ENCODE peak calls at places on chromosomes 3 and 15, in five cellular contexts. E, V, D, N and M are unnamed samples.

GRCh38 chr15:86879250-86880229 is 799.9 kb downstream of the AGBL1 start:
- DNase-seq in D (no peak), N (no peak), V (no peak), E (no peak), M (peak)

GRCh38 chr3:117726776-117727175 is 1017.2 kb downstream of the TUSC7 start:
- DNase-seq in N (no peak), V (peak), E (no peak), D (no peak), M (no peak)

GRCh38 chr3:14410501-14411165 is 8.2 kb downstream of the SLC6A6 start:
- DNase-seq in D (no peak), E (no peak), V (peak), N (no peak), M (peak)

GRCh38 chr15:30038667-30039523 is 43.9 kb upstream of the GOLGA8J start:
- DNase-seq in E (no peak), N (no peak), D (no peak), V (no peak), M (no peak)

GRCh38 chr3:132535575-132536441 is 61.3 kb upstream of the ACKR4 start:
- DNase-seq in V (peak), N (peak), E (peak), D (peak), M (peak)

GRCh38 chr3:14767245-14767593 is 51.5 kb upstream of the FGD5 start:
- DNase-seq in V (no peak), N (no peak), D (no peak), E (no peak), M (no peak)

GRCh38 chr3:69433938-69434263 is 48.0 kb upstream of the FRMD4B start:
- DNase-seq in D (no peak), N (no peak), E (no peak), V (no peak), M (peak)

GRCh38 chr3:10437272-10437994 is 68.0 kb downstream of the ATP2B2 start:
- DNase-seq in V (peak), N (no peak), E (no peak), D (no peak), M (peak)

GRCh38 chr3:162704991-162705390 is 1208.4 kb downstream of the OTOL1 start:
- DNase-seq in V (peak), N (no peak), D (no peak), E (no peak), M (no peak)

GRCh38 chr3:15102833-15103232 is 3.9 kb upstream of the RBSN start:
- DNase-seq in V (peak), D (no peak), E (no peak), N (peak), M (peak)

GRCh38 chr15:38211249-38211648 is 41.4 kb upstream of the SPRED1 start:
- DNase-seq in V (no peak), E (peak), D (no peak), N (no peak), M (no peak)

GRCh38 chr3:146044046-146044445 is 116.9 kb downstream of the PLOD2 start:
- DNase-seq in V (peak), D (no peak), N (no peak), E (no peak), M (peak)

GRCh38 chr15:35410775-35411174 is 135.2 kb downstream of the DPH6 start:
- DNase-seq in D (no peak), N (no peak), E (no peak), V (no peak), M (no peak)

GRCh38 chr3:134333522-134334181 is 40.6 kb downstream of the AMOTL2 start:
- DNase-seq in D (no peak), N (peak), E (no peak), V (peak), M (peak)

GRCh38 chr3:65713016-65713415 is 325.7 kb downstream of the MAGI1 start:
- DNase-seq in E (no peak), V (peak), N (peak), D (no peak), M (peak)

GRCh38 chr3:59766165-59766872 is 716.5 kb upstream of the CFAP20DC start:
- DNase-seq in D (no peak), N (no peak), V (peak), E (no peak), M (peak)

GRCh38 chr3:160968731-160969130 is 136.4 kb downstream of the B3GALNT1 start:
- DNase-seq in E (no peak), D (no peak), N (peak), V (peak), M (peak)

GRCh38 chr3:157073810-157074209 is 86.1 kb downstream of the CCNL1 start:
- DNase-seq in N (no peak), E (no peak), V (peak), D (no peak), M (peak)

GRCh38 chr15:42034628-42035177 is 13.9 kb upstream of the PLA2G4E start:
- DNase-seq in D (no peak), E (no peak), V (no peak), N (no peak), M (no peak)

GRCh38 chr3:172332256-172333041 is 115.8 kb downstream of the GHSR start:
- DNase-seq in N (peak), E (peak), D (peak), V (peak), M (peak)

GRCh38 chr3:11944052-11944673 is 60.0 kb upstream of the SYN2 start:
- DNase-seq in N (peak), D (peak), E (peak), V (peak), M (peak)

GRCh38 chr3:27556854-27557253 is 72.7 kb upstream of the SLC4A7 start:
- DNase-seq in V (peak), N (no peak), D (no peak), E (no peak), M (peak)

GRCh38 chr3:159187706-159188105 is 385.9 kb downstream of the MFSD1 start:
- DNase-seq in D (no peak), N (no peak), E (peak), V (no peak), M (no peak)

GRCh38 chr3:159187232-159187631 is 385.4 kb downstream of the MFSD1 start:
- DNase-seq in E (no peak), D (no peak), N (no peak), V (no peak), M (peak)

GRCh38 chr3:159185443-159186050 is 383.7 kb downstream of the MFSD1 start:
- DNase-seq in E (peak), N (no peak), V (peak), D (peak), M (no peak)

GRCh38 chr3:159189994-159190669 is 388.3 kb downstream of the MFSD1 start:
- DNase-seq in V (peak), N (no peak), D (no peak), E (no peak), M (peak)

GRCh38 chr3:159186581-159186980 is 384.7 kb downstream of the MFSD1 start:
- DNase-seq in V (no peak), D (peak), E (no peak), N (no peak), M (no peak)
- H2AFZ ChIP-seq in V (no peak), D (peak), E (no peak), N (no peak), M (no peak)

GRCh38 chr3:18119866-18120265 is 305.3 kb downstream of the SATB1 start:
- DNase-seq in D (no peak), E (no peak), V (peak), N (no peak), M (no peak)

GRCh38 chr3:18122264-18122663 is 302.9 kb downstream of the SATB1 start:
- DNase-seq in E (no peak), D (no peak), N (no peak), V (peak), M (no peak)

GRCh38 chr3:18124501-18124900 is 300.6 kb downstream of the SATB1 start:
- DNase-seq in E (no peak), V (peak), D (no peak), N (no peak), M (peak)

GRCh38 chr3:18126772-18127171 is 298.4 kb downstream of the SATB1 start:
- DNase-seq in E (no peak), N (no peak), V (no peak), D (no peak), M (no peak)

DNA sequence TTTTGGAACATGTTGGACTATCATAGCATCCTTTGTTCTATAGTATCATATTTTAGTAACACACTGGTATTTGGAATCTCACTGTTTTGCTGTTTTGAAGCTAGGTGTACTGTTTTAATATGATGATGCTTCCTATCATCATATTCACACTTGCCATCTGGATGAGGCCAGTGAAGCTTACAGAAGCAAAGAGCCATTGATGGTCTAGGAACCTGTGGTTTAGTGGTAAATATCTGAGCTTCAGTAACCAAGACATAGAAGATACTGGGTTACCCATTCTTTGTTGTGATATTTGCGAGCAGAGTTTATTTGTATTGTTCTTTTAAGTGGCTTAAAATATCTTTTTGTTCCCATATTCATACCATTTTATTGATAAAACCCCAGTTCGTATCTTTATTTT is 304.1 kb downstream of the SATB1 start:
- DNase-seq in E (no peak), N (no peak), D (no peak), V (no peak), M (no peak)
- H3K27ac ChIP-seq in E (no peak), N (no peak), D (no peak), V (no peak), M (no peak)

GRCh38 chr3:155481089-155481488 is 187.6 kb upstream of the STRIT1 start:
- DNase-seq in V (no peak), N (no peak), E (no peak), D (no peak), M (no peak)
- H2AFZ ChIP-seq in V (no peak), N (no peak), E (no peak), D (no peak), M (no peak)

GRCh38 chr15:82804575-82804949 is 1.3 kb downstream of the FSD2 start:
- DNase-seq in N (no peak), D (no peak), E (no peak), V (no peak), M (peak)
- H3K27ac ChIP-seq in N (no peak), D (no peak), E (no peak), V (no peak), M (no peak)

GRCh38 chr3:194711913-194712312 is 26.2 kb downstream of the FAM43A start:
- DNase-seq in E (no peak), N (peak), D (no peak), V (peak), M (peak)
- H2AFZ ChIP-seq in E (no peak), N (peak), D (no peak), V (no peak), M (no peak)

GRCh38 chr3:137768361-137769320 is 4.5 kb downstream of the SOX14 start:
- DNase-seq in N (peak), V (peak), D (no peak), E (no peak), M (no peak)
- H3K27ac ChIP-seq in N (no peak), V (no peak), D (no peak), E (no peak), M (no peak)

DNA sequence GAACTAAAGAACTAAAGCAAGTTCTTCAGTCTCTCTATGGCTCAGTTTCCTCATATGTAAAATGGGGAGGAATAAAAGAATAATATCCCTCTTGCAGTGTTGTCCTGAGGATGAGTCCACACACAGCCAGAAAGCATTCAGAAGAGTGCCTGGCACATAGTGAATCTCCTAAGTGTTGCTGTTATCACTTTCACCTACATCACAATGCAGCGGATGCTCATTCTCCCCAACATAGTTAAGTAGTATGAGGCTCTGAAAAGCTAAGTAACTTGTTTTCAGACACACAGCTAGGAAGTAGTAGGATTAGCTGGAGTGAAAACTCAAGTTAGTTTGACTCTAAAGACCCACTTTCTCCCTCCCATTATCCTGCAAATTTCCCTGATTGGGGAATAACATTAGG is 9.1 kb upstream of the USP3 start:
- DNase-seq in E (no peak), V (no peak), D (no peak), N (no peak), M (no peak)
- H2AFZ ChIP-seq in E (no peak), V (no peak), D (no peak), N (no peak), M (no peak)

DNA sequence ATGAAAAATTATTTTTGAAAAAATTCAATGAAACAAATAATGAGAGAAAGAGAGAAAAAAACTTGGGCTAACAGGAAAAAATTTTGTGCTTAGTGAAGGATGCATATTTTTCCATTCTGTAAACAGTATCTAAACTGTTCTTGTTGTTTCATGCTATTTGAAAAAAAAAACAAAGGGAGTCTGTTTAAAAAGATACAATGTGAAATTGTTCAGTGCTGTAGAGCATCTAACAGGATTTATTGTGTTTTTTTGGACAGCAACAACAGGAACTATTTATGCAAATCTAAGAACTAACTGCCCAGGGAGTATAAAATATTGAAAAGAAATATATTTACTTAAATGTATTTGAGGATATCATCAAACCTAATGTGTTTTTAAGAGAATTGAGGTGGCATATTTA is 55.1 kb downstream of the PEX5L start:
- DNase-seq in N (no peak), D (no peak), E (no peak), V (no peak), M (no peak)
- H3K27ac ChIP-seq in N (no peak), D (no peak), E (no peak), V (no peak), M (no peak)

DNA sequence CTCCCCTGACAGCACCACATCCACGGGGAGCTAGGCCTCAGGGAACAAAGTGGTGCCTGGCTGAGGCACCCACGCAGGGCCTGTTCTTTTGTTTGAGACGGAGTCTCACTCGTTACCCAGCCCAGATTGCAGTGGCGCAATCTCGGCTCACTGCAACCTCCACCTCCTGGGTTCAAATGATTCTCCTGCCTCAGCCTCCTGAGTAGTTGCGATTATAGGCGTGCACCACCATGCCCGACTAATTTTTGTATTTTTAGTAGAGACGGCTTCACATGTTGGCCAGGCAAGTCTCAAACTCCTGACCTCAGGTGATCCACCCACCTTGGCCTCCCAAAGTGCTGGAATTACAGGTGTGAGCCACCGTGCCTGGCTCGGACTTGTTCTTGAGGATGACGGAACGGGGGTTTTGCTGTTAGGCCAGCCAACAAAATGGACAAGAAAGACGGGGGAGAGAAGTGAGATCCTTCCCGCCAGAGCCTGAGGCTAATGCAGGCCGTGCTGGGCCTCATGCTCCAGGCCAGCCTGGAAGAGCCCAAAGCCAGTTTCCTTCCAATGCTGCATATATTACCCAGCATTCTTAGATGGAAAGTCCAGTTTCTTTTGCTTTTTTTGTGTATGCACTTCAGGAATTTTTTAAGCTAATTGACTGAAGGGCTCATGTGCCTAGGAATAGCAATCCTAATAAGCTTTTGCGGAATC is 28.1 kb upstream of the FURIN start:
- DNase-seq in D (no peak), V (no peak), N (no peak), E (no peak), M (no peak)
- H2AFZ ChIP-seq in D (peak), V (no peak), N (peak), E (no peak), M (no peak)